ENCODE peak calls at places on chromosomes 5 and 9, in seven cellular contexts. One of them, this sample, is unnamed.

GRCh38 chr5:83552275-83552674 is 80.7 kb downstream of the VCAN start:
- DNase-seq in stimulated activated CD4-positive, alpha-beta T cell treated with anti-CD3 and anti-CD28 coated beads, Interleukin-1b, Interleukin-23, amount 100 ng/mL, for 1 hour: no peak
- DNase-seq in amniotic epithelial cell: no peak
- DNase-seq in T-helper 2 cell: no peak
- DNase-seq in stomach: no peak
- DNase-seq in sciatic nerve: no peak
- DNase-seq in neural crest cell: no peak
- DNase-seq in this sample: no peak

GRCh38 chr9:134437417-134438203 is 111.4 kb downstream of the RXRA start:
- DNase-seq in sciatic nerve: no peak
- DNase-seq in neural crest cell: no peak
- DNase-seq in T-helper 2 cell: no peak
- DNase-seq in stomach: peak
- DNase-seq in stimulated activated CD4-positive, alpha-beta T cell treated with anti-CD3 and anti-CD28 coated beads, Interleukin-1b, Interleukin-23, amount 100 ng/mL, for 1 hour: no peak
- DNase-seq in amniotic epithelial cell: peak
- DNase-seq in this sample: no peak

GRCh38 chr9:137647096-137647709 is 28.4 kb downstream of the EHMT1 start:
- DNase-seq in stomach: no peak
- DNase-seq in amniotic epithelial cell: no peak
- DNase-seq in neural crest cell: no peak
- DNase-seq in stimulated activated CD4-positive, alpha-beta T cell treated with anti-CD3 and anti-CD28 coated beads, Interleukin-1b, Interleukin-23, amount 100 ng/mL, for 1 hour: no peak
- DNase-seq in T-helper 2 cell: no peak
- DNase-seq in sciatic nerve: peak
- DNase-seq in this sample: no peak

GRCh38 chr9:87109182-87109581 is 161.9 kb upstream of the GAS1 start:
- DNase-seq in stimulated activated CD4-positive, alpha-beta T cell treated with anti-CD3 and anti-CD28 coated beads, Interleukin-1b, Interleukin-23, amount 100 ng/mL, for 1 hour: no peak
- DNase-seq in neural crest cell: no peak
- DNase-seq in T-helper 2 cell: no peak
- DNase-seq in stomach: no peak
- DNase-seq in amniotic epithelial cell: peak
- DNase-seq in sciatic nerve: no peak
- DNase-seq in this sample: no peak

GRCh38 chr9:112858625-112859147 is 32.0 kb downstream of the SLC46A2 start:
- DNase-seq in stimulated activated CD4-positive, alpha-beta T cell treated with anti-CD3 and anti-CD28 coated beads, Interleukin-1b, Interleukin-23, amount 100 ng/mL, for 1 hour: no peak
- DNase-seq in stomach: no peak
- DNase-seq in neural crest cell: no peak
- DNase-seq in T-helper 2 cell: no peak
- DNase-seq in amniotic epithelial cell: peak
- DNase-seq in sciatic nerve: no peak
- DNase-seq in this sample: no peak

GRCh38 chr5:169648725-169649124 is 11.7 kb downstream of the DOCK2 start:
- DNase-seq in neural crest cell: no peak
- DNase-seq in T-helper 2 cell: no peak
- DNase-seq in stomach: no peak
- DNase-seq in sciatic nerve: no peak
- DNase-seq in stimulated activated CD4-positive, alpha-beta T cell treated with anti-CD3 and anti-CD28 coated beads, Interleukin-1b, Interleukin-23, amount 100 ng/mL, for 1 hour: no peak
- DNase-seq in amniotic epithelial cell: peak
- DNase-seq in this sample: no peak

GRCh38 chr5:73867344-73868335 is 241.6 kb downstream of the ARHGEF28 start:
- DNase-seq in stomach: no peak
- DNase-seq in stimulated activated CD4-positive, alpha-beta T cell treated with anti-CD3 and anti-CD28 coated beads, Interleukin-1b, Interleukin-23, amount 100 ng/mL, for 1 hour: no peak
- DNase-seq in neural crest cell: no peak
- DNase-seq in sciatic nerve: no peak
- DNase-seq in T-helper 2 cell: no peak
- DNase-seq in amniotic epithelial cell: peak
- DNase-seq in this sample: no peak

GRCh38 chr5:2169862-2170820 is 287.4 kb upstream of the IRX4 start:
- DNase-seq in T-helper 2 cell: no peak
- DNase-seq in stomach: no peak
- DNase-seq in neural crest cell: no peak
- DNase-seq in sciatic nerve: no peak
- DNase-seq in amniotic epithelial cell: no peak
- DNase-seq in stimulated activated CD4-positive, alpha-beta T cell treated with anti-CD3 and anti-CD28 coated beads, Interleukin-1b, Interleukin-23, amount 100 ng/mL, for 1 hour: no peak
- DNase-seq in this sample: no peak

GRCh38 chr5:76855961-76856360 is 6.1 kb downstream of the S100Z start:
- DNase-seq in stomach: no peak
- DNase-seq in T-helper 2 cell: no peak
- DNase-seq in stimulated activated CD4-positive, alpha-beta T cell treated with anti-CD3 and anti-CD28 coated beads, Interleukin-1b, Interleukin-23, amount 100 ng/mL, for 1 hour: no peak
- DNase-seq in sciatic nerve: no peak
- DNase-seq in neural crest cell: no peak
- DNase-seq in amniotic epithelial cell: no peak
- DNase-seq in this sample: no peak

GRCh38 chr5:99088309-99088708 is 159.5 kb upstream of the CHD1 start:
- DNase-seq in T-helper 2 cell: no peak
- DNase-seq in sciatic nerve: no peak
- DNase-seq in neural crest cell: no peak
- DNase-seq in stimulated activated CD4-positive, alpha-beta T cell treated with anti-CD3 and anti-CD28 coated beads, Interleukin-1b, Interleukin-23, amount 100 ng/mL, for 1 hour: no peak
- DNase-seq in amniotic epithelial cell: peak
- DNase-seq in stomach: no peak
- DNase-seq in this sample: no peak

GRCh38 chr5:174755103-174755502 is 30.7 kb downstream of the MSX2 start:
- DNase-seq in stomach: no peak
- DNase-seq in sciatic nerve: no peak
- DNase-seq in neural crest cell: no peak
- DNase-seq in amniotic epithelial cell: no peak
- DNase-seq in stimulated activated CD4-positive, alpha-beta T cell treated with anti-CD3 and anti-CD28 coated beads, Interleukin-1b, Interleukin-23, amount 100 ng/mL, for 1 hour: no peak
- DNase-seq in T-helper 2 cell: no peak
- DNase-seq in this sample: no peak

GRCh38 chr9:22241024-22241423 is 205.6 kb upstream of the DMRTA1 start:
- DNase-seq in T-helper 2 cell: no peak
- DNase-seq in neural crest cell: no peak
- DNase-seq in stimulated activated CD4-positive, alpha-beta T cell treated with anti-CD3 and anti-CD28 coated beads, Interleukin-1b, Interleukin-23, amount 100 ng/mL, for 1 hour: no peak
- DNase-seq in sciatic nerve: no peak
- DNase-seq in amniotic epithelial cell: no peak
- DNase-seq in stomach: no peak
- DNase-seq in this sample: no peak

GRCh38 chr5:157143127-157143959 is 678 bp upstream of the MED7 start:
- DNase-seq in amniotic epithelial cell: peak
- DNase-seq in stomach: peak
- DNase-seq in neural crest cell: no peak
- DNase-seq in stimulated activated CD4-positive, alpha-beta T cell treated with anti-CD3 and anti-CD28 coated beads, Interleukin-1b, Interleukin-23, amount 100 ng/mL, for 1 hour: no peak
- DNase-seq in sciatic nerve: peak
- DNase-seq in T-helper 2 cell: peak
- DNase-seq in this sample: peak

GRCh38 chr9:36789886-36790285 is 217.2 kb downstream of the MELK start:
- DNase-seq in stomach: no peak
- DNase-seq in neural crest cell: no peak
- DNase-seq in amniotic epithelial cell: no peak
- DNase-seq in T-helper 2 cell: no peak
- DNase-seq in sciatic nerve: peak
- DNase-seq in stimulated activated CD4-positive, alpha-beta T cell treated with anti-CD3 and anti-CD28 coated beads, Interleukin-1b, Interleukin-23, amount 100 ng/mL, for 1 hour: no peak
- DNase-seq in this sample: no peak

GRCh38 chr5:95159603-95160002 is 125.3 kb downstream of the MCTP1 start:
- DNase-seq in neural crest cell: no peak
- DNase-seq in stimulated activated CD4-positive, alpha-beta T cell treated with anti-CD3 and anti-CD28 coated beads, Interleukin-1b, Interleukin-23, amount 100 ng/mL, for 1 hour: no peak
- DNase-seq in T-helper 2 cell: no peak
- DNase-seq in sciatic nerve: no peak
- DNase-seq in amniotic epithelial cell: no peak
- DNase-seq in stomach: no peak
- DNase-seq in this sample: no peak

GRCh38 chr9:92807757-92808725 is 43.4 kb upstream of the BICD2 start:
- DNase-seq in stimulated activated CD4-positive, alpha-beta T cell treated with anti-CD3 and anti-CD28 coated beads, Interleukin-1b, Interleukin-23, amount 100 ng/mL, for 1 hour: no peak
- DNase-seq in stomach: no peak
- DNase-seq in T-helper 2 cell: no peak
- DNase-seq in amniotic epithelial cell: no peak
- DNase-seq in sciatic nerve: no peak
- DNase-seq in neural crest cell: no peak
- DNase-seq in this sample: no peak

GRCh38 chr5:152595327-152595890 is 190.3 kb upstream of the NMUR2 start:
- DNase-seq in stimulated activated CD4-positive, alpha-beta T cell treated with anti-CD3 and anti-CD28 coated beads, Interleukin-1b, Interleukin-23, amount 100 ng/mL, for 1 hour: no peak
- DNase-seq in T-helper 2 cell: no peak
- DNase-seq in sciatic nerve: no peak
- DNase-seq in amniotic epithelial cell: no peak
- DNase-seq in neural crest cell: no peak
- DNase-seq in stomach: no peak
- DNase-seq in this sample: no peak

GRCh38 chr5:134328619-134329018 is 38.4 kb downstream of the CDKL3 start:
- DNase-seq in amniotic epithelial cell: peak
- DNase-seq in T-helper 2 cell: no peak
- DNase-seq in neural crest cell: no peak
- DNase-seq in sciatic nerve: no peak
- DNase-seq in stimulated activated CD4-positive, alpha-beta T cell treated with anti-CD3 and anti-CD28 coated beads, Interleukin-1b, Interleukin-23, amount 100 ng/mL, for 1 hour: no peak
- DNase-seq in stomach: no peak
- DNase-seq in this sample: no peak

This sample was measured in lung.